ENCODE peak calls at places on chromosome 11, in nine cellular contexts. E is MM.1S, F is astrocyte of the spinal cord, A is spleen, Z is H9, H is lower leg skin, S is neural crest cell, O is GM10248, U is OCI-LY7. X is an unnamed sample.

GRCh38 chr11:63698976-63699733 is 17.9 kb downstream of the RTN3 start:
- DNase-seq in E (no peak), F (no peak), A (no peak), Z (no peak), H (no peak), S (no peak), O (no peak), U (no peak), X (no peak)

GRCh38 chr11:78256962-78257361 is 68.2 kb downstream of the USP35 start:
- DNase-seq in E (no peak), F (peak; percentile 71), A (no peak), Z (no peak), H (peak; percentile 72), S (no peak), O (no peak), U (no peak), X (no peak)

GRCh38 chr11:63783925-63784592 is 15.5 kb upstream of the ZFTA start:
- DNase-seq in E (no peak), F (no peak), A (no peak), Z (peak; percentile 41), H (no peak), S (no peak), O (no peak), U (no peak), X (no peak)

GRCh38 chr11:19723572-19724342 is 11.1 kb downstream of the NAV2 start:
- DNase-seq in E (no peak), F (peak; percentile 53), A (no peak), Z (no peak), H (no peak), S (no peak), O (no peak), U (no peak), X (no peak)

GRCh38 chr11:1206391-1207271 is 16.2 kb upstream of the MUC5B start:
- DNase-seq in E (no peak), F (no peak), A (peak; percentile 46), Z (peak; percentile 25), H (no peak), S (no peak), O (no peak), U (no peak), X (no peak)

GRCh38 chr11:84558085-84558905 is 1068.8 kb downstream of the DLG2 start:
- DNase-seq in E (peak; percentile 76), F (peak; percentile 64), A (no peak), Z (peak; percentile 34), H (no peak), S (peak; percentile 8), O (peak; percentile 19), U (peak; percentile 74), X (peak; percentile 28)

GRCh38 chr11:77416357-77416756 is 57.5 kb downstream of the PAK1 start:
- DNase-seq in E (no peak), F (no peak), A (no peak), Z (no peak), H (no peak), S (no peak), O (no peak), U (no peak), X (no peak)

GRCh38 chr11:47863189-47863892 is 15.2 kb upstream of the NUP160 start:
- DNase-seq in E (peak; percentile 50), F (peak; percentile 78), A (no peak), Z (no peak), H (no peak), S (no peak), O (no peak), U (peak; percentile 66), X (no peak)

GRCh38 chr11:44208976-44209603 is 100.8 kb downstream of the ALX4 start:
- DNase-seq in E (no peak), F (no peak), A (no peak), Z (no peak), H (no peak), S (no peak), O (no peak), U (no peak), X (no peak)

GRCh38 chr11:123653997-123654565 is 343 bp downstream of the SCN3B start:
- DNase-seq in E (peak; percentile 31), F (peak; percentile 42), A (peak; percentile 83), Z (peak; percentile 66), H (no peak), S (no peak), O (peak; percentile 67), U (no peak), X (peak; percentile 74)

GRCh38 chr11:628056-628455 is 1.1 kb upstream of the SCT start:
- DNase-seq in E (no peak), F (no peak), A (no peak), Z (no peak), H (no peak), S (no peak), O (no peak), U (no peak), X (no peak)

GRCh38 chr11:115682901-115683300 is 178.7 kb upstream of the CADM1 start:
- DNase-seq in E (no peak), F (no peak), A (no peak), Z (no peak), H (no peak), S (no peak), O (no peak), U (no peak), X (no peak)

GRCh38 chr11:93020248-93021088 is 51.0 kb downstream of the MTNR1B start:
- DNase-seq in E (no peak), F (peak; percentile 89), A (no peak), Z (no peak), H (no peak), S (no peak), O (no peak), U (no peak), X (no peak)

GRCh38 chr11:94762208-94762607 is 5.9 kb upstream of the AMOTL1 start:
- DNase-seq in E (peak; percentile 24), F (no peak), A (no peak), Z (no peak), H (no peak), S (no peak), O (no peak), U (peak; percentile 1), X (no peak)
- TF ChIP-seq CTCF in E (peak; percentile 46), F (peak; percentile 29), A (peak; percentile 49), Z (peak; percentile 54), H (no peak), S (peak; percentile 31), O (no peak), U (peak; percentile 46), X (peak; percentile 6)

DNA sequence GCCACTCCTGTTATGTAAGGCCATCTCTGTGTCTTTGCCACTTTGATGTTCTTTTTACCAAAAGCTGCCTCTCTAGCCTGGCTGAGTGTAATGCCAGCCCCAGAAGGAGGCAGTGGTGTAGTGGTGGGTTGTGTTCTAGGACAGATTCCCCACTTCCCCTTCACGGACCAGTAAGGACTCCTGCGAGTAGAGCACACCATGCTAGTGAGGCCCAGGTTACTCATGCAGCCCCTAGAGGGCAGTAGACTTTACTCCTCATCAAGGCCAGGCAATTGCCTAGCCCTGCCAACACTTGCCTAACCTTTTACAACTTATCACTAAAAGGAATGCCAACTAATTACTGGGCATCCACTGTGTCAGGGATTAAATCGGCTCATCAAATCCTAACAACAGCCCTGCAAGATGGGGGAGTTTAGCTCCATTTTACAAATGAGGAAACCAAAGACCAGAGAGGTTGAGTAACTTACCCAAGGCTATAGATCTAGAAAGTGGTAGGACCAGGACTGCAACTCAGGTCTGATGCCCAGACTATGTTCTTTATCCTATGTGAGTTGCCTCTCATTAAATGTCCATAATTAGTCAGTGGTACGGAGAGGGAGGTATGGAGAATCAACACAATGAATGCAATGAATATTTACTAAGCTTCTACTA is 75.3 kb downstream of the APIP start:
- DNase-seq in E (peak; percentile 65), F (no peak), A (no peak), Z (peak; percentile 55), H (no peak), S (no peak), O (peak; percentile 52), U (peak; percentile 67), X (peak; percentile 51)
- TF ChIP-seq CTCF in E (peak; percentile 82), F (peak; percentile 57), A (peak; percentile 37), Z (peak; percentile 80), H (no peak), S (peak; percentile 51), O (peak; percentile 53), U (peak; percentile 84), X (peak; percentile 60)

GRCh38 chr11:95883381-95883780 is 40.5 kb downstream of the MTMR2 start:
- DNase-seq in E (no peak), F (no peak), A (no peak), Z (no peak), H (no peak), S (no peak), O (no peak), U (no peak), X (no peak)
- TF ChIP-seq CTCF in E (no peak), F (no peak), A (no peak), Z (no peak), H (no peak), S (no peak), O (no peak), U (no peak), X (no peak)

GRCh38 chr11:17764446-17765218 is 30.1 kb downstream of the KCNC1 start:
- DNase-seq in E (no peak), F (no peak), A (no peak), Z (no peak), H (no peak), S (peak; percentile 14), O (no peak), U (no peak), X (no peak)

GRCh38 chr11:17762309-17762974 is 27.9 kb downstream of the KCNC1 start:
- DNase-seq in E (peak; percentile 14), F (no peak), A (no peak), Z (no peak), H (no peak), S (no peak), O (peak; percentile 48), U (peak; percentile 22), X (peak; percentile 49)

GRCh38 chr11:17763703-17764102 is 29.1 kb downstream of the KCNC1 start:
- DNase-seq in E (no peak), F (no peak), A (no peak), Z (no peak), H (no peak), S (no peak), O (no peak), U (no peak), X (no peak)

GRCh38 chr11:17763244-17763643 is 28.7 kb downstream of the KCNC1 start:
- DNase-seq in E (no peak), F (no peak), A (no peak), Z (no peak), H (no peak), S (no peak), O (no peak), U (no peak), X (no peak)

DNA sequence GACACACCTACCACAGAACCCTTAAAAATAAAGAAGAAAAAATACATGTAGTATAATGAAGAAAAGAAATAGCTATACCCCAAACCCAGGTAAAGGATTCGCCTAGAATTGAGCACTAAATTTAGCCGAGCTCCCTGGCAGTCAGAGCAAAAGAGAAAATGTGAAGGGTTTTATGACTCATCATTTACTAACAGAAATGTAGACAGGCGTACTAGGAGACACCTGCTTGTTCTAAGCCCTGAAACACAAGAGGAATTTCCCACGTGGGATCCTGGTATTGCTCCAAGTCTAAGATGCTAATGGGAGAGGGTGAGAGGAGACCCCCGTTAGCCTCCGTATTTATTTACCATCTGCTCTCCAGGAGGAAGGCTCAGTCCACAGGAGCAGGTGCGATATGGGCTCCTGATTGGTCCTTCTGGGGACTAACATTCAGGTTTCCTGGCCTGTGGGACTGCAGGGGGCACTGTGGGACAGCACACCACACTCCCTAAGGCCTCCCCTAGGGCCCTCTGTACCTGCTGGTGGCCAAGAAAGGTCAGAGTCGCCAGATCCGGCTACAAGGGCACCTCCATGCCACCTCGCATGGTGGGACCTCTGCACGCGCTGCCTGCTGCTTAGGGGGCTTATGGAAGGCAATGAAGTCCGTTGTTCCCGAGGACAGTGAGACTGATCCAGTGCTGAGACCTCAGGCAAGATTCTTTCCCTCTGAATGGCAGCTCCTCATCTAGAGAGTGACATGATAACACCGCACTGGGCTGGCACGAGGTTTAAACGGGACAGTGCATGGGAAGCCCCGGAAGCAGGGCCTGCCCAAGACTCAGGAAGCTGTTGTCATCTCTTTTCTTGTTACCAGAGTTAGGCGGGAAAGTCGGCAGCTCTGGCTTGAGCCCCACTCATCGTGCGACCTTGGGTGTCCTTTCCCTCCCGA is 25.8 kb downstream of the KCNC1 start:
- DNase-seq in E (peak; percentile 54), F (peak; percentile 14), A (no peak), Z (peak; percentile 92), H (no peak), S (no peak), O (peak; percentile 76), U (peak; percentile 48), X (peak; percentile 80)
- TF ChIP-seq CTCF in E (peak; percentile 65), F (peak; percentile 62), A (peak; percentile 63), Z (peak; percentile 84), H (no peak), S (peak; percentile 56), O (peak; percentile 53), U (peak; percentile 69), X (peak; percentile 12)